ENCODE peak calls at places on chromosome 1, in five cellular contexts. R, X, G, B and U are unnamed samples.

GRCh38 chr1:192620096-192620495 is 15.9 kb upstream of the RGS13 start:
- DNase-seq in R (no peak), X (no peak), G (no peak), B (no peak), U (no peak)

GRCh38 chr1:169741666-169742394 is 8.0 kb upstream of the SELE start:
- DNase-seq in R (no peak), X (no peak), G (no peak), B (no peak), U (no peak)

GRCh38 chr1:230682274-230682673 is 31.6 kb downstream of the AGT start:
- DNase-seq in R (no peak), X (no peak), G (peak), B (no peak), U (peak)

GRCh38 chr1:85581802-85582686 is 1.5 kb downstream of the CCN1 start:
- DNase-seq in R (no peak), X (no peak), G (peak), B (peak), U (peak)

GRCh38 chr1:21657456-21658190 is 11.5 kb downstream of the RAP1GAP start:
- DNase-seq in R (no peak), X (no peak), G (no peak), B (no peak), U (no peak)

GRCh38 chr1:204171751-204172178 is 5.6 kb upstream of the REN start:
- DNase-seq in R (no peak), X (no peak), G (no peak), B (no peak), U (no peak)

GRCh38 chr1:169367096-169367685 is 406 bp downstream of the NME7 start:
- DNase-seq in R (no peak), X (no peak), G (no peak), B (no peak), U (no peak)

GRCh38 chr1:220327106-220327505 is 54.9 kb upstream of the RAB3GAP2 start:
- DNase-seq in R (no peak), X (no peak), G (no peak), B (no peak), U (no peak)

GRCh38 chr1:162171078-162171477 is 101.6 kb downstream of the NOS1AP start:
- DNase-seq in R (no peak), X (no peak), G (no peak), B (no peak), U (no peak)

GRCh38 chr1:21707891-21708290 is 38.7 kb upstream of the RAP1GAP start:
- DNase-seq in R (no peak), X (no peak), G (no peak), B (no peak), U (no peak)

GRCh38 chr1:85450832-85451231 is 14.1 kb downstream of the DDAH1 start:
- DNase-seq in R (no peak), X (no peak), G (no peak), B (no peak), U (no peak)

GRCh38 chr1:244970236-244970652 is 105.9 kb upstream of the HNRNPU start:
- DNase-seq in R (no peak), X (peak), G (no peak), B (peak), U (no peak)

GRCh38 chr1:240967070-240967724 is 355.2 kb upstream of the GREM2 start:
- DNase-seq in R (no peak), X (no peak), G (no peak), B (no peak), U (no peak)

GRCh38 chr1:92482665-92483441 is 3.9 kb downstream of the GFI1 start:
- DNase-seq in R (peak), X (no peak), G (no peak), B (peak), U (no peak)

GRCh38 chr1:77288275-77288674 is 6.5 kb downstream of the AK5 start:
- DNase-seq in R (no peak), X (no peak), G (no peak), B (no peak), U (no peak)

GRCh38 chr1:241707442-241707841 is 55.4 kb downstream of the WDR64 start:
- DNase-seq in R (no peak), X (no peak), G (no peak), B (no peak), U (no peak)

GRCh38 chr1:17120483-17120882 is 1.2 kb upstream of the PADI2 start:
- DNase-seq in R (no peak), X (no peak), G (no peak), B (no peak), U (no peak)

GRCh38 chr1:17118268-17118667 is 983 bp downstream of the PADI2 start:
- DNase-seq in R (no peak), X (no peak), G (no peak), B (no peak), U (no peak)

GRCh38 chr1:17119744-17120482 is 662 bp upstream of the PADI2 start:
- DNase-seq in R (no peak), X (no peak), G (no peak), B (no peak), U (no peak)

GRCh38 chr1:17118706-17119075 is 560 bp downstream of the PADI2 start:
- DNase-seq in R (no peak), X (no peak), G (no peak), B (no peak), U (no peak)

DNA sequence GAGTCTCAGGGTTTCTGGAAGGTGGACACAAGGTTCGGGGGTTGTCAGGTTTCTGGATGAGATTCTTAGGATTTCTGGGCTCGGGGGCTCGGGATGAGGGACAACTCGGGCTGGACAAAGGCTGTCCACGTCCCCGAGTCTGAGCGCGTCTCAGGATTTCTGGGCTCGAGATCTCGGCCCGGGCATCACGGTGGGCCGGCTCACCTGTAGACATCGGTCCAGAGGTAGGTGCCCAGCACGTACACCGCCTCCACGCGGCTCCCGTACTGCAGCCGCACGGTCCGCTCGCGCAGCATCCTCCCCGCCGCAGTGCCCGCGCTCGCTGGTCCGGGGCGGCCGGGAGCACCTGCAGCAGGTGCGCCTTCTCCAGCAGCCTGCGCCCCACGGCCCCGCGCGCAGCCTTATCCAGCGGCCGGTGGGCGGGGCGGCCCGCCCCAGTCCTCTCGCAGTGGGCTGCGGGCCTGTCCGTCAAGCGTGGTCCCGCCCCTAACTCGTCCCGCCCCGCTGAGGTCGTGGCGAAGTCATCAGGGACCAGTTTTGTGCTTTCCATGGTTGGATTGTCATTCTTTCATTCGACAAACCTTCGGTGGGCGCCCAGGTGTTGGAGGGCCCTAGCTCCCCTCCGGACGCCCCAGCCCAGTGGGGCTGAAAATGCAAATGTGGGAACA is at the start of gene PADI2:
- DNase-seq in R (peak), X (no peak), G (peak), B (peak), U (peak)
- TF ChIP-seq POLR2A in R (peak), X (no peak), G (no peak), B (peak), U (no peak)

GRCh38 chr1:44783697-44784093 is 4.3 kb downstream of the BEST4 start:
- DNase-seq in R (no peak), X (no peak), G (no peak), B (no peak), U (no peak)

GRCh38 chr1:44785501-44786137 is 2.4 kb downstream of the BEST4 start:
- DNase-seq in R (no peak), X (no peak), G (no peak), B (no peak), U (no peak)

GRCh38 chr1:44786138-44786840 is 1.7 kb downstream of the BEST4 start:
- DNase-seq in R (peak), X (no peak), G (peak), B (peak), U (peak)

GRCh38 chr1:44785027-44785376 is 3.0 kb downstream of the BEST4 start:
- DNase-seq in R (no peak), X (no peak), G (no peak), B (no peak), U (no peak)

GRCh38 chr1:44784094-44785026 is 3.6 kb downstream of the BEST4 start:
- DNase-seq in R (peak), X (no peak), G (no peak), B (no peak), U (no peak)
- TF ChIP-seq CTCF in R (peak), X (no peak), G (no peak), B (no peak), U (no peak)

DNA sequence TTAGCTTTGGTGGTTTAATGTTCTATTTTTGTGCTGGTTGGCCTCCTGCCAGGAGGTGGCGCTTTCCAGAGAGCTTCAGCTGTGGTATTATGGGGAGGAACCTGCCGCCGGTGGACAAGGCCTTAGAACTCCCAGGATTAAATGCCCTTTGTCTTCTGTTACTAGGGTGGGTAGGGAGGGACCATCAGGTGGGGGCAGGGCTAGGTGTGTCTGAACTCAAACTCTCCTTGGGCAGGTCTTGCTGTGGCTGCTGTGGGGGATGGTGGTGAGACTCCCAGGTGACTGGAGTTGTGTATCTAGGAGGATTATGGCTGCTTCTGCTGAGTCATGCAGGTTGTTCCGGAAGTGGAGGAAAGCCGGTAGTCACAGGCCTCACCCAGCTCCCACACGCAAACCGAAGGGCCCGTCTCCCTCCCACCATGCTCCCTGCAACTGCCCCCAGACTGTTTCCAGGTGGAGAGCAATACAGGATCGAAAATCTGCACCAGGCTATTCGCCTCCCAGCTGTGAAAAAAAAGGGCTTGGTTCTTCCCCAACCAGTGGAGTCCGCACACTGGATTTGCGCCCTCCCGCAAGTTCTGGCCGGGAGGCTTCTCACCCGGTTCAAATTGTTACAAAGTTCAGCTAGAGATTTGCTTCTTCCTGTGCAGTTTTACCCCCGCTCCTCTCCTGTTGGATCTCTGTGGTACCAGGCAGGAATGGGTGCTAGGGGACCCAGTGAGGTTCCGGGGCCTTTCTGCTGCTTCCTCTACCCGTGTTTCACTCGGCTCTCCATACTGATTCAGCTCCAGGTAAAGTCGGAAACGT is 220.5 kb downstream of the CENPF start:
- DNase-seq in R (no peak), X (no peak), G (no peak), B (no peak), U (no peak)
- TF ChIP-seq POLR2A in R (no peak), X (no peak), G (no peak), B (no peak), U (no peak)

DNA sequence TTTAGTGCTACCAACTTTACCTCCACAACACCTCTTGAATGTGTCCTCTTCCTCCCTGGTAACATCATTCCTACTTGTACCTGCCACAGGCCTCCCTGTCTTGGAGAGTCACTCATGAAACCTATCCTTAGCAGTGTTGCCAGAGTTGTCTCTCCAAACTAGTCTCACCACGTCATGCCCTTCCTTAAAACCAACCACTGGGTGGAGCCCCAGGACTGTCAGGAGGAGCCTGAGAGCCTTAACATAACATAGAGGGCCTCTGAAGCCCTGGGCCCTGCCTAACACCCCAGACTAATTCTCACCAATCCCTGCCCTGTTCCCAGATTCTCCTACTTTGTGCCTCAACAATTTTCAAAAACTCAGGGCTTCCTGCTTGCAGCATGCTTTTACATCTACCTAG is 65.3 kb downstream of the ZNF697 start:
- DNase-seq in R (peak), X (no peak), G (peak), B (peak), U (peak)
- TF ChIP-seq CTCF in R (no peak), X (no peak), G (peak), B (peak), U (peak)

GRCh38 chr1:117500584-117500983 is 105.3 kb upstream of the TENT5C start:
- DNase-seq in R (no peak), X (no peak), G (no peak), B (no peak), U (no peak)

GRCh38 chr1:117499071-117499470 is 106.8 kb upstream of the TENT5C start:
- DNase-seq in R (no peak), X (no peak), G (no peak), B (no peak), U (no peak)

GRCh38 chr1:117493906-117494305 is 111.9 kb upstream of the TENT5C start:
- DNase-seq in R (no peak), X (no peak), G (no peak), B (no peak), U (no peak)

DNA sequence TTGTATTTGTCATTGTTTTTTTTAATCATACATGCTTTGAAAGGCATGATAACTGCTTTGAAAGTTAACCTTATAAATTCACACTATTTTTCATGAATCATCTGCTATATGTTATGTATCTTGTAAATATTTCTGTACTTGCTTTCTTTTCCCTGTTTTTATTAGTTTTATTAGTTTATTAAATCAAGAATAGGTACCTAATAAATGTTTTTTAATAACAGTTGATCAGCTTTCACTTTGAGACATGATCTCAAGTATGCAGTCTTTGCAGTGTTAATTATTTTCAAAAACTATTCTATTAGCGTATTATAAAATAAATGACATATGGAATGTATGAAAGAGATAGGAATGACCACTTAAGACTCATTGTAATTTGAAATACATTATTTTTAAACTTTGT is 110.8 kb upstream of the TENT5C start:
- DNase-seq in R (no peak), X (no peak), G (no peak), B (no peak), U (no peak)
- TF ChIP-seq POLR2A in R (no peak), X (no peak), G (no peak), B (no peak), U (no peak)

DNA sequence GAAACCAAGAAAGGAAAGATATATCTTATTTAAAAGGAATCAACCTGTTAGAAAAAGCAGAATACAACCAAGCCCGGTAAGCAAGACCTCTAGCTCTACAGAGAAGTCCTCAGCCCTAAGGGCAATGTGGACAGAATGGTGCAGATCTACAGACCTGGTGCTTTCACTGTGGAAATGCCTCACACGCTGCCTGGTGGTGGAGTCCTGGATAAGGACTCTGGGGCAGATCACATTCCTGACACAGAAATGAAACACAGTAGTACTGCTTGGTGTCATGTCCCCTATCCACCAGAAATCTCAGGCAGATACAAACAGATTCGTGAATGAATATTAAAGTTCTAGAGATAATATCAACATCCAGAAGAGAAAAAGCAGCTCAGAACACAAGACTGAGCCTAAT is 6.8 kb downstream of the CNN3 start:
- DNase-seq in R (no peak), X (no peak), G (no peak), B (no peak), U (no peak)
- TF ChIP-seq CTCF in R (no peak), X (no peak), G (no peak), B (no peak), U (no peak)

GRCh38 chr1:201330541-201330940 is 46.9 kb downstream of the TNNT2 start:
- DNase-seq in R (no peak), X (no peak), G (no peak), B (no peak), U (no peak)
- TF ChIP-seq POLR2A in R (no peak), X (no peak), G (no peak), B (no peak), U (no peak)

DNA sequence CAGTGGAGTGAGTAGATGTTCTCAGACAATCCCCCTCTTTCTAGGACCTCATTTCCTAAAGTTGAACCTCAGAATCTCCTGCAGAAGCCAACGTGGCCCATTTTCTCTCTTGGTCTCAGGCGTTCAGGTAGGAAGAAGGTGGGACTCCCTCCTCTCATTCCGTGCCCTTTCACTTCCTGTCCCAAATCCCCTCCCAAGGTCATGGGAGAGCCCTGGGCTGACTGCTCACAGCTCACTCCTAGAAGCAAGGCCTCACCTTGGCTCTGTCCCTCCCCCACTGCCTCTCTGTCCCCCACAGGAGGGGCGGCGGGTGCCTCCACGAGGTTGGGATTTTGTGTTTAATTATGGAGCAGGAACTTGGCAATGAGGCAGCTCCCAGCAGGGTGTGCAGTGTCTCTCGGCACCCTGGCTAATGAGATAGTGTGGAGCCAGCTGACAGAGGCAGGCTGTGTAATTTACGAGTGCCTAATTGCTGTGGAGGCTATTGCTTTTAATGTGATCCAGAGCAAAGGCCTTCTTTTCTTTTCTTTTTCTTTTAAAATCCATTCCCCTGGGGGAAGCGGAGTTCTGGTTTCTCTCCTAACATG is 9.1 kb upstream of the CDK18 start:
- DNase-seq in R (no peak), X (no peak), G (peak), B (no peak), U (no peak)
- TF ChIP-seq CTCF in R (no peak), X (no peak), G (no peak), B (no peak), U (no peak)

GRCh38 chr1:54863267-54863665 is 23.7 kb downstream of the DHCR24 start:
- DNase-seq in R (no peak), X (no peak), G (no peak), B (no peak), U (peak)

GRCh38 chr1:54857741-54858665 is 29.0 kb downstream of the DHCR24 start:
- DNase-seq in R (no peak), X (no peak), G (no peak), B (no peak), U (peak)

GRCh38 chr1:54864460-54865208 is 22.4 kb downstream of the DHCR24 start:
- DNase-seq in R (no peak), X (no peak), G (no peak), B (no peak), U (peak)

GRCh38 chr1:54859687-54860391 is 27.2 kb downstream of the DHCR24 start:
- DNase-seq in R (no peak), X (no peak), G (no peak), B (no peak), U (no peak)

GRCh38 chr1:54861070-54861761 is 25.8 kb downstream of the DHCR24 start:
- DNase-seq in R (no peak), X (no peak), G (no peak), B (no peak), U (no peak)
- TF ChIP-seq POLR2A in R (no peak), X (no peak), G (no peak), B (no peak), U (no peak)

GRCh38 chr1:176878750-176879536 is 285.6 kb downstream of the ASTN1 start:
- DNase-seq in R (no peak), X (no peak), G (no peak), B (no peak), U (no peak)
- TF ChIP-seq CTCF in R (no peak), X (no peak), G (no peak), B (no peak), U (no peak)